ENCODE peak calls at places on chromosomes 5 and 9, in nine cellular contexts. K is breast epithelium, P is upper lobe of left lung, G is Peyer's patch, A is endothelial cell of umbilical vein, C is ovary, D is sigmoid colon, Y is K562, O is adrenal gland. Z is an unnamed sample.

GRCh38 chr5:69230181-69230580 is 4.5 kb upstream of the CDK7 start:
- DNase-seq in K (no peak), P (peak; percentile 29), G (no peak), A (no peak), C (no peak), D (no peak), Y (no peak), O (no peak), Z (no peak)

GRCh38 chr5:105953616-105954015 is 1717.1 kb downstream of the EFNA5 start:
- DNase-seq in K (no peak), P (no peak), G (no peak), A (no peak), C (no peak), D (no peak), Y (no peak), O (no peak), Z (no peak)

GRCh38 chr5:2752059-2752874 is 790 bp upstream of the IRX2 start:
- DNase-seq in K (peak; percentile 76), P (peak; percentile 78), G (no peak), A (no peak), C (no peak), D (no peak), Y (no peak), O (no peak), Z (no peak)

GRCh38 chr9:123985869-123986268 is 25.7 kb upstream of the LHX2 start:
- DNase-seq in K (no peak), P (no peak), G (no peak), A (no peak), C (no peak), D (no peak), Y (no peak), O (no peak), Z (no peak)

GRCh38 chr9:75265525-75265972 is 177.2 kb downstream of the OSTF1 start:
- DNase-seq in K (no peak), P (peak; percentile 28), G (peak; percentile 78), A (peak; percentile 52), C (peak; percentile 31), D (no peak), Y (peak; percentile 35), O (peak; percentile 58), Z (peak; percentile 19)

GRCh38 chr5:1011226-1011631 is 2.6 kb downstream of the NKD2 start:
- DNase-seq in K (peak; percentile 54), P (peak; percentile 46), G (peak; percentile 51), A (no peak), C (no peak), D (peak; percentile 58), Y (peak; percentile 66), O (no peak), Z (no peak)

GRCh38 chr9:19690128-19690527 is 98.7 kb downstream of the SLC24A2 start:
- DNase-seq in K (no peak), P (no peak), G (no peak), A (no peak), C (no peak), D (no peak), Y (no peak), O (no peak), Z (no peak)

GRCh38 chr5:158590936-158591863 is 508.5 kb downstream of the EBF1 start:
- DNase-seq in K (no peak), P (peak; percentile 24), G (no peak), A (no peak), C (peak; percentile 18), D (no peak), Y (no peak), O (no peak), Z (no peak)

GRCh38 chr5:78659114-78659513 is 10.5 kb upstream of the LHFPL2 start:
- DNase-seq in K (no peak), P (no peak), G (no peak), A (no peak), C (no peak), D (no peak), Y (no peak), O (no peak), Z (no peak)

GRCh38 chr5:108728566-108729305 is 19.0 kb upstream of the FER start:
- DNase-seq in K (no peak), P (no peak), G (no peak), A (peak; percentile 12), C (no peak), D (no peak), Y (peak; percentile 43), O (no peak), Z (no peak)

GRCh38 chr5:111792659-111793058 is 35.7 kb upstream of the NREP start:
- DNase-seq in K (no peak), P (no peak), G (no peak), A (no peak), C (no peak), D (no peak), Y (no peak), O (no peak), Z (no peak)

GRCh38 chr5:15203376-15203775 is 296.6 kb upstream of the FBXL7 start:
- DNase-seq in K (no peak), P (no peak), G (no peak), A (no peak), C (no peak), D (no peak), Y (no peak), O (no peak), Z (no peak)

GRCh38 chr9:78745996-78746395 is 449.1 kb downstream of the PSAT1 start:
- DNase-seq in K (no peak), P (no peak), G (no peak), A (no peak), C (no peak), D (no peak), Y (no peak), O (no peak), Z (no peak)

GRCh38 chr5:39992617-39993203 is 567.9 kb upstream of the DAB2 start:
- DNase-seq in K (no peak), P (peak; percentile 42), G (no peak), A (no peak), C (no peak), D (no peak), Y (no peak), O (no peak), Z (no peak)

GRCh38 chr9:6928863-6929262 is 171.1 kb downstream of the KDM4C start:
- DNase-seq in K (no peak), P (no peak), G (no peak), A (no peak), C (no peak), D (no peak), Y (no peak), O (no peak), Z (no peak)

GRCh38 chr9:6927838-6928237 is 170.1 kb downstream of the KDM4C start:
- DNase-seq in K (no peak), P (no peak), G (no peak), A (no peak), C (no peak), D (no peak), Y (peak; percentile 80), O (no peak), Z (no peak)

GRCh38 chr9:6929428-6929827 is 171.7 kb downstream of the KDM4C start:
- DNase-seq in K (no peak), P (no peak), G (no peak), A (no peak), C (no peak), D (no peak), Y (no peak), O (no peak), Z (no peak)

GRCh38 chr9:6930827-6931226 is 173.1 kb downstream of the KDM4C start:
- DNase-seq in K (no peak), P (no peak), G (no peak), A (no peak), C (no peak), D (no peak), Y (no peak), O (no peak), Z (no peak)

DNA sequence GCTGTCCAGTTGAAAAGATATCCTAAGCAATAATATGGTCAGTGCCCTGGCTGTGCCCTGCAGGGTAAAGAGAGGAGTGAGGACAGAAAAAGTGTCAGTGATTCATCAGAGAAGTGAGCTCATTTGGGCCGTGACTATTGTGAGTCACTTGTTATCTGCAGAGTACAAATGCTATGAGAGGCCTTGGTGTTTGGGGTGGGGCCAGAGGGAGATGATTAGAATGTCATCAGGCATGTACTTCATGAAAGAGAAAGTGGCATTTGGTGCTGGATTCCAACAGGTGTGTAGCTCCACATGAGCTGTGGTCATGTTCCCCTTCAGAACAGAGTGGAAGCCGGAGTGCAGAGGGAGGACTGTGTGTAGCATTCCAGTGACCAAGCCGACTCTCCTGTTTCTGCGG is 174.1 kb downstream of the KDM4C start:
- DNase-seq in K (no peak), P (peak; percentile 51), G (peak; percentile 76), A (no peak), C (no peak), D (no peak), Y (peak; percentile 88), O (peak; percentile 61), Z (peak; percentile 33)
- TF ChIP-seq POLR2A in K (no peak), P (no peak), G (no peak), A (no peak), C (no peak), D (no peak), Y (peak; percentile 50), O (no peak), Z (no peak)

GRCh38 chr5:42800748-42801330 is 10.9 kb downstream of the SELENOP start:
- DNase-seq in K (no peak), P (no peak), G (no peak), A (no peak), C (no peak), D (no peak), Y (no peak), O (no peak), Z (no peak)
- TF ChIP-seq POLR2A in K (no peak), P (no peak), G (no peak), A (no peak), C (no peak), D (no peak), Y (no peak), O (no peak), Z (no peak)

DNA sequence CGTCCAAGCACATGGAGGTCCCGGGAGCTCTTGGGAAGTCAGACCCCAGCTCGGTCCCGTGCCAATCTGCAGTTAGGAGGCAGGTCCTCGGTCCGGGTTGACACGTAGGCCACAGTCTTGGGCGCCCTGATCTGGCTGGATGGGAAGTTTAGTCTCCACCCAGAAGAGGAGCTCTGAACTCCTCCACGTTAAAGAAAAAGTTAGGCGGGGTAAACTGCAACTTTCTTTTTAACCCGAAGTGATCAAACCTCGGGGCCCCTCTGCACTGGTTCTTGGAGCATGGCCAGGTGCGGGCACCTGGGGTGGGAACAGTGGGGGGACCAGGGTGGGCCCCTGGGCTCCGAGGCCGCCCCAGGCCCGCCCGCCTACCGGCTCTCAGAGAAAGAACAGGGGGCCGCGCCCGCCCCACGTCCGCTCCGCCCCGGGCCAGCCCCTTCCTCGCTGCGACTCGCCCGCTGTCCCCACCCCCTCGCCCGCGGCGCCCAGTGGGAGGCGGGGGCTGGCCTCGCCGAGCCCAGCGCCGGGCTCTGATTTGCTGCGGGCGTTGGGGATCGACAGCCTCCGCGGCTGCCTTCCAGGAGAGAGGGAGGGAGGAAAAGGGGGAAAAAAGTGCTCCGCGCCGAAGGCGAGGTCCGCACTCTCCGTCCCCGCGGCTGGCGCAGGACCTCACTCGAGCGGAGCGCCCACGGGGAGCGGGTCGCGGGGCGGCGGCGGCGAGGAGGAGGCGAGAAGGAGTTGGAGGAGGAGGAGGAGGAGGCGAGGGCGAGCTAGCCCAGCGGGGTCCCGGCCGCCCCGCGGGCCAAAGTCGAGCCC is at the start of gene COL5A1:
- DNase-seq in K (peak; percentile 77), P (peak; percentile 84), G (peak; percentile 79), A (peak; percentile 93), C (peak; percentile 92), D (peak; percentile 97), Y (peak; percentile 19), O (peak; percentile 92), Z (peak; percentile 97)
- TF ChIP-seq POLR2A in K (peak; percentile 47), P (no peak), G (peak; percentile 32), A (peak; percentile 79), C (peak; percentile 85), D (peak; percentile 72), Y (no peak), O (peak; percentile 45), Z (peak; percentile 99)

GRCh38 chr5:95646569-95647330 is at the start of gene RFESD:
- DNase-seq in K (peak; percentile 97), P (peak; percentile 100), G (peak; percentile 100), A (peak; percentile 89), C (peak; percentile 99), D (peak; percentile 100), Y (peak; percentile 99), O (peak; percentile 100), Z (peak; percentile 81)
- TF ChIP-seq POLR2A in K (peak; percentile 92), P (peak; percentile 75), G (peak; percentile 92), A (peak; percentile 86), C (peak; percentile 93), D (peak; percentile 97), Y (peak; percentile 95), O (peak; percentile 97), Z (peak; percentile 81)

Z was measured in H54.